ENCODE peak calls at places on chromosomes 6 and 20, in four cellular contexts. One of them, this sample, is unnamed.

GRCh38 chr20:53608456-53609413 is 15.1 kb upstream of the ZNF217 start:
- DNase-seq in H1: no peak
- DNase-seq in GM12878: no peak
- DNase-seq in K562: peak; percentile 83
- DNase-seq in this sample: no peak

GRCh38 chr20:57605045-57605444 is 15.2 kb downstream of the ZBP1 start:
- DNase-seq in H1: no peak
- DNase-seq in GM12878: no peak
- DNase-seq in K562: no peak
- DNase-seq in this sample: no peak

GRCh38 chr6:163943647-163944395 is 529.3 kb downstream of the QKI start:
- DNase-seq in H1: peak; percentile 36
- DNase-seq in GM12878: no peak
- DNase-seq in K562: no peak
- DNase-seq in this sample: no peak

GRCh38 chr20:2093200-2093781 is 8.3 kb upstream of the STK35 start:
- DNase-seq in H1: no peak
- DNase-seq in GM12878: no peak
- DNase-seq in K562: no peak
- DNase-seq in this sample: peak; percentile 50

GRCh38 chr6:122984393-122984792 is 11.6 kb upstream of the CLVS2 start:
- DNase-seq in H1: no peak
- DNase-seq in GM12878: no peak
- DNase-seq in K562: no peak
- DNase-seq in this sample: no peak

GRCh38 chr20:44009679-44009992 is 95.0 kb downstream of the TOX2 start:
- DNase-seq in H1: no peak
- DNase-seq in GM12878: no peak
- DNase-seq in K562: no peak
- DNase-seq in this sample: no peak

GRCh38 chr6:26497610-26498009 is 2.5 kb upstream of the BTN1A1 start:
- DNase-seq in H1: no peak
- DNase-seq in GM12878: no peak
- DNase-seq in K562: no peak
- DNase-seq in this sample: no peak

GRCh38 chr6:37988696-37989095 is 169.2 kb downstream of the ZFAND3 start:
- DNase-seq in H1: no peak
- DNase-seq in GM12878: no peak
- DNase-seq in K562: no peak
- DNase-seq in this sample: no peak

GRCh38 chr6:16145038-16145437 is 16.2 kb downstream of the MYLIP start:
- DNase-seq in H1: no peak
- DNase-seq in GM12878: no peak
- DNase-seq in K562: no peak
- DNase-seq in this sample: no peak

GRCh38 chr20:830011-830521 is 3.4 kb upstream of the FAM110A start:
- DNase-seq in H1: no peak
- DNase-seq in GM12878: no peak
- DNase-seq in K562: no peak
- DNase-seq in this sample: no peak

GRCh38 chr6:158337332-158337731 is 25.1 kb downstream of the TULP4 start:
- DNase-seq in H1: no peak
- DNase-seq in GM12878: no peak
- DNase-seq in K562: no peak
- DNase-seq in this sample: no peak

GRCh38 chr20:18007534-18008292 is 38.9 kb downstream of the MGME1 start:
- DNase-seq in H1: no peak
- DNase-seq in GM12878: no peak
- DNase-seq in K562: no peak
- DNase-seq in this sample: no peak

GRCh38 chr20:25179439-25180089 is 15.9 kb upstream of the ENTPD6 start:
- DNase-seq in H1: no peak
- DNase-seq in GM12878: no peak
- DNase-seq in K562: no peak
- DNase-seq in this sample: no peak

GRCh38 chr20:44540834-44541233 is 19.0 kb upstream of the SERINC3 start:
- DNase-seq in H1: no peak
- DNase-seq in GM12878: no peak
- DNase-seq in K562: no peak
- DNase-seq in this sample: no peak

GRCh38 chr6:112225691-112226090 is 28.7 kb downstream of the LAMA4 start:
- DNase-seq in H1: no peak
- DNase-seq in GM12878: no peak
- DNase-seq in K562: no peak
- DNase-seq in this sample: no peak

GRCh38 chr20:1427457-1428054 is 34.7 kb upstream of the FKBP1A start:
- DNase-seq in H1: peak; percentile 46
- DNase-seq in GM12878: no peak
- DNase-seq in K562: no peak
- DNase-seq in this sample: peak; percentile 25

GRCh38 chr6:53322188-53323029 is 26.3 kb downstream of the ELOVL5 start:
- DNase-seq in H1: no peak
- DNase-seq in GM12878: no peak
- DNase-seq in K562: no peak
- DNase-seq in this sample: no peak

GRCh38 chr6:154384196-154384595 is 27.6 kb upstream of the IPCEF1 start:
- DNase-seq in H1: no peak
- DNase-seq in GM12878: no peak
- DNase-seq in K562: no peak
- DNase-seq in this sample: no peak

GRCh38 chr6:788058-788457 is 95.1 kb upstream of the EXOC2 start:
- DNase-seq in H1: no peak
- DNase-seq in GM12878: no peak
- DNase-seq in K562: no peak
- DNase-seq in this sample: no peak

GRCh38 chr6:115814907-115815306 is 245.8 kb downstream of the FRK start:
- DNase-seq in H1: no peak
- DNase-seq in GM12878: no peak
- DNase-seq in K562: no peak
- DNase-seq in this sample: no peak

GRCh38 chr6:87840324-87840723 is 138.3 kb upstream of the AKIRIN2 start:
- DNase-seq in H1: no peak
- DNase-seq in GM12878: no peak
- DNase-seq in K562: no peak
- DNase-seq in this sample: no peak

GRCh38 chr6:125136378-125136777 is 17.2 kb upstream of the TPD52L1 start:
- DNase-seq in H1: no peak
- DNase-seq in GM12878: no peak
- DNase-seq in K562: no peak
- DNase-seq in this sample: no peak

GRCh38 chr6:142822383-142822782 is 122.6 kb downstream of the HIVEP2 start:
- DNase-seq in H1: no peak
- DNase-seq in GM12878: no peak
- DNase-seq in K562: no peak
- DNase-seq in this sample: no peak

GRCh38 chr6:2714359-2714895 is 36.3 kb downstream of the MYLK4 start:
- DNase-seq in H1: no peak
- DNase-seq in GM12878: no peak
- DNase-seq in K562: no peak
- DNase-seq in this sample: no peak

GRCh38 chr6:8182209-8182845 is 80.0 kb upstream of the EEF1E1 start:
- DNase-seq in H1: no peak
- DNase-seq in GM12878: no peak
- DNase-seq in K562: no peak
- DNase-seq in this sample: no peak

GRCh38 chr6:140174509-140174908 is 800.1 kb upstream of the CITED2 start:
- DNase-seq in H1: no peak
- DNase-seq in GM12878: no peak
- DNase-seq in K562: no peak
- DNase-seq in this sample: no peak

GRCh38 chr6:30705620-30706019 is 11.5 kb downstream of the MDC1 start:
- DNase-seq in H1: no peak
- DNase-seq in GM12878: no peak
- DNase-seq in K562: no peak
- DNase-seq in this sample: no peak

GRCh38 chr6:61168878-61169277 is 1117.1 kb downstream of the KHDRBS2 start:
- DNase-seq in H1: no peak
- DNase-seq in GM12878: no peak
- DNase-seq in K562: no peak
- DNase-seq in this sample: no peak

GRCh38 chr6:4687989-4688947 is 87.9 kb upstream of the CDYL start:
- DNase-seq in H1: no peak
- DNase-seq in GM12878: no peak
- DNase-seq in K562: peak; percentile 62
- DNase-seq in this sample: no peak

GRCh38 chr6:39881851-39882566 is 52.3 kb downstream of the MOCS1 start:
- DNase-seq in H1: no peak
- DNase-seq in GM12878: no peak
- DNase-seq in K562: no peak
- DNase-seq in this sample: no peak

GRCh38 chr6:160810238-160810637 is 108.2 kb downstream of the PLG start:
- DNase-seq in H1: no peak
- DNase-seq in GM12878: no peak
- DNase-seq in K562: no peak
- DNase-seq in this sample: peak; percentile 16

GRCh38 chr6:47157063-47157462 is 114.9 kb upstream of the ADGRF1 start:
- DNase-seq in H1: no peak
- DNase-seq in GM12878: no peak
- DNase-seq in K562: no peak
- DNase-seq in this sample: peak; percentile 68

GRCh38 chr6:141488466-141488865 is 644.3 kb upstream of the GJE1 start:
- DNase-seq in H1: no peak
- DNase-seq in GM12878: no peak
- DNase-seq in K562: no peak
- DNase-seq in this sample: no peak

GRCh38 chr6:132259070-132259469 is 142.2 kb downstream of the MOXD1 start:
- DNase-seq in H1: no peak
- DNase-seq in GM12878: no peak
- DNase-seq in K562: no peak
- DNase-seq in this sample: peak; percentile 7

GRCh38 chr20:59633646-59634045 is 29.3 kb downstream of the PHACTR3 start:
- DNase-seq in H1: no peak
- DNase-seq in GM12878: no peak
- DNase-seq in K562: no peak
- DNase-seq in this sample: no peak

DNA sequence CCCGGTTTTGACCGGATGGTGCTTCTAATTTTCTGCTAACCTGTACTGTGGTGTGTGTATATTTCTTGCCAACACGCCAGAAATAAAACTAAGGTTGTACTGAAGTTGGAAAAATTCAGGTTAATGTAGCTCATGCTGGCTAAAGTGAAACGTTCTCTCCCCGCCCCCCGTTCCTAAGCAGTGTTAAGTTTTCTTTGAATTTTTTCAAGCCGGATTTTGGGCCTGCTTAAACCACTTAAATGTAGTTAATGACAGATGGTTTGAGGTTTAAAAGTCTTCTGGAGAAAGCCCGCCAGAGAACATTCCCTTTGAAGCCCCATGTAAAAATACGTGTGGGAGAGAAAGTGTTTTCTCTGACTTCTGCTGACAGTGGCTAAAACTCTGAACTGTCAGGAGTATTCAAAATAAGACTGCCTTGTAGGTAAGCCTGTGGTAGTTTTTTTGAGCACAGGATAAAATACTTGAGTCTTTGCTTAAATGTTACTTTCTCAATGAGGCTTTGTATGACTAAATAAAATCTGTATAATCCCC is 101.4 kb downstream of the OR2B2 start:
- DNase-seq in H1: no peak
- DNase-seq in GM12878: no peak
- DNase-seq in K562: no peak
- DNase-seq in this sample: no peak
- TF ChIP-seq HDAC2 in H1: no peak
- TF ChIP-seq HDAC2 in GM12878: no peak
- TF ChIP-seq HDAC2 in K562: no peak
- TF ChIP-seq HDAC2 in this sample: no peak

GRCh38 chr20:22584922-22585785 is 782 bp upstream of the FOXA2 start:
- DNase-seq in H1: no peak
- DNase-seq in GM12878: no peak
- DNase-seq in K562: peak; percentile 26
- DNase-seq in this sample: peak; percentile 93
- TF ChIP-seq POLR2A in H1: no peak
- TF ChIP-seq POLR2A in GM12878: no peak
- TF ChIP-seq POLR2A in K562: no peak
- TF ChIP-seq POLR2A in this sample: peak; percentile 51

GRCh38 chr20:34246126-34246626 is 5.0 kb downstream of the ASIP start:
- DNase-seq in H1: no peak
- DNase-seq in GM12878: no peak
- DNase-seq in K562: no peak
- DNase-seq in this sample: no peak
- TF ChIP-seq ATF3 in H1: no peak
- TF ChIP-seq ATF3 in GM12878: no peak
- TF ChIP-seq ATF3 in K562: no peak
- TF ChIP-seq ATF3 in this sample: no peak

GRCh38 chr20:47576516-47577033 is 74.9 kb downstream of the NCOA3 start:
- DNase-seq in H1: no peak
- DNase-seq in GM12878: peak; percentile 46
- DNase-seq in K562: peak; percentile 77
- DNase-seq in this sample: peak; percentile 97

GRCh38 chr20:47572105-47572729 is 70.5 kb downstream of the NCOA3 start:
- DNase-seq in H1: no peak
- DNase-seq in GM12878: no peak
- DNase-seq in K562: no peak
- DNase-seq in this sample: no peak

GRCh38 chr20:47573586-47573985 is 71.9 kb downstream of the NCOA3 start:
- DNase-seq in H1: no peak
- DNase-seq in GM12878: no peak
- DNase-seq in K562: no peak
- DNase-seq in this sample: no peak

GRCh38 chr20:47577271-47577670 is 75.6 kb downstream of the NCOA3 start:
- DNase-seq in H1: no peak
- DNase-seq in GM12878: no peak
- DNase-seq in K562: no peak
- DNase-seq in this sample: no peak

GRCh38 chr20:47574616-47575401 is 73.1 kb downstream of the NCOA3 start:
- DNase-seq in H1: no peak
- DNase-seq in GM12878: no peak
- DNase-seq in K562: no peak
- DNase-seq in this sample: no peak
- TF ChIP-seq HDAC2 in H1: no peak
- TF ChIP-seq HDAC2 in GM12878: no peak
- TF ChIP-seq HDAC2 in K562: no peak
- TF ChIP-seq HDAC2 in this sample: no peak

DNA sequence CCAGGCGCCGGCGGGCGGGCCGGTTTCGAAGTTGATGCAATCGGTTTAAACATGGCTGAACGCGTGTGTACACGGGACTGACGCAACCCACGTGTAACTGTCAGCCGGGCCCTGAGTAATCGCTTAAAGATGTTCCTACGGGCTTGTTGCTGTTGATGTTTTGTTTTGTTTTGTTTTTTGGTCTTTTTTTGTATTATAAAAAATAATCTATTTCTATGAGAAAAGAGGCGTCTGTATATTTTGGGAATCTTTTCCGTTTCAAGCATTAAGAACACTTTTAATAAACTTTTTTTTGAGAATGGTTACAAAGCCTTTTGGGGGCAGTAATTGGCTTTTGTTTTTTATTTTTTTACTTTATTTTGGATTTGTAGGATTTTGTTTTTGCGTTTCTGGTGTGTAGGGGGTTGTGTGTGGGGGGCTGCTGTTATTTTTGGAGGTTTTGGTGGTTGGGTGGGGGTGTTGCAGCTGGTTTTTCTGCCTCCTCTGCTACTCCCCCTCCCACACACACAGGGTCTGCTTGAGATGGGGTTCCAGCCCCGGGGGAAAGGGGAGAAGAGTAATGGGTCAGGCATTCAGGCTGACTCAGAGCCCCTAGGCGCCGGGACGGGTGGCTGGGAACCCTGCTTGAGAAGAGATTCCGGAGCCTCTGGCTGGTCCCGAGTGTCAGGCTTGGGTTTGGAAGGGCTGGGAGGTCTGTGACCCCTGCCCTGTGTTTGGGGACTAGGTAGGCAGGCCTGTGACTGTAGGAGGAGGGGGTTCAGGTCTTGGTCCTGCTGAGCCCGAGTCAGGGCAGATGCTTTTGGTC is 1.9 kb downstream of the CEBPB start:
- DNase-seq in H1: no peak
- DNase-seq in GM12878: peak; percentile 25
- DNase-seq in K562: peak; percentile 58
- DNase-seq in this sample: peak; percentile 92
- TF ChIP-seq POLR2A in H1: no peak
- TF ChIP-seq POLR2A in GM12878: no peak
- TF ChIP-seq POLR2A in K562: peak; percentile 49
- TF ChIP-seq POLR2A in this sample: no peak